ENCODE peak calls at places on chromosomes 7 and 10, in four cellular contexts. One of them, this sample, is unnamed. For H3K27me3, the result is how much of the 10 kb centered on the place peaks cover.

GRCh38 chr7:100034871-100035510 is 14.6 kb upstream of the ZSCAN21 start:
- DNase-seq in aorta: no peak
- DNase-seq in AG04450: peak
- DNase-seq in iPS DF 6.9: no peak
- DNase-seq in this sample: no peak

GRCh38 chr7:150788474-150789269 is 11.5 kb downstream of the TMEM176B start:
- DNase-seq in AG04450: no peak
- DNase-seq in iPS DF 6.9: no peak
- DNase-seq in aorta: no peak
- DNase-seq in this sample: peak

GRCh38 chr7:106064836-106065559 is 47.1 kb downstream of the SYPL1 start:
- DNase-seq in aorta: peak
- DNase-seq in AG04450: peak
- DNase-seq in iPS DF 6.9: no peak
- DNase-seq in this sample: peak

GRCh38 chr7:57215423-57215822 is 83.2 kb upstream of the ZNF479 start:
- DNase-seq in iPS DF 6.9: no peak
- DNase-seq in AG04450: no peak
- DNase-seq in aorta: no peak
- DNase-seq in this sample: no peak

GRCh38 chr7:12756841-12757240 is 69.4 kb downstream of the ARL4A start:
- DNase-seq in iPS DF 6.9: no peak
- DNase-seq in AG04450: no peak
- DNase-seq in aorta: no peak
- DNase-seq in this sample: no peak

GRCh38 chr10:42827201-42827600 is 44.6 kb downstream of the BMS1 start:
- DNase-seq in aorta: no peak
- DNase-seq in AG04450: no peak
- DNase-seq in iPS DF 6.9: no peak
- DNase-seq in this sample: no peak

GRCh38 chr10:100106865-100107264 is 25.2 kb upstream of the CPN1 start:
- DNase-seq in AG04450: no peak
- DNase-seq in iPS DF 6.9: no peak
- DNase-seq in aorta: no peak
- DNase-seq in this sample: no peak

GRCh38 chr10:90286941-90287340 is 570.9 kb downstream of the HTR7 start:
- DNase-seq in AG04450: no peak
- DNase-seq in iPS DF 6.9: no peak
- DNase-seq in aorta: no peak
- DNase-seq in this sample: no peak

GRCh38 chr7:116524609-116525297 is at the start of gene CAV1:
- DNase-seq in AG04450: peak
- DNase-seq in aorta: peak
- DNase-seq in iPS DF 6.9: no peak
- DNase-seq in this sample: peak

GRCh38 chr10:62938672-62939071 is 122.5 kb upstream of the EGR2 start:
- DNase-seq in iPS DF 6.9: no peak
- DNase-seq in aorta: no peak
- DNase-seq in AG04450: no peak
- DNase-seq in this sample: no peak

GRCh38 chr7:38585551-38585950 is 45.6 kb downstream of the AMPH start:
- DNase-seq in iPS DF 6.9: no peak
- DNase-seq in aorta: no peak
- DNase-seq in AG04450: no peak
- DNase-seq in this sample: no peak

GRCh38 chr10:125084191-125085186 is 75.9 kb downstream of the CTBP2 start:
- DNase-seq in AG04450: peak
- DNase-seq in aorta: peak
- DNase-seq in iPS DF 6.9: no peak
- DNase-seq in this sample: peak

GRCh38 chr7:142776206-142776844 is 5.6 kb downstream of the PRSS2 start:
- DNase-seq in AG04450: no peak
- DNase-seq in iPS DF 6.9: no peak
- DNase-seq in aorta: peak
- DNase-seq in this sample: no peak

GRCh38 chr10:110172155-110172554 is 35.2 kb upstream of the MXI1 start:
- DNase-seq in aorta: no peak
- DNase-seq in AG04450: no peak
- DNase-seq in iPS DF 6.9: no peak
- DNase-seq in this sample: no peak

GRCh38 chr7:152383341-152384234 is 52.2 kb downstream of the KMT2C start:
- DNase-seq in iPS DF 6.9: no peak
- DNase-seq in AG04450: peak
- DNase-seq in aorta: peak
- DNase-seq in this sample: no peak

GRCh38 chr10:30974773-30975386 is 56.8 kb downstream of the ZNF438 start:
- DNase-seq in AG04450: no peak
- DNase-seq in aorta: no peak
- DNase-seq in iPS DF 6.9: no peak
- DNase-seq in this sample: no peak

GRCh38 chr7:42939457-42940240 is 7.5 kb downstream of the MRPL32 start:
- DNase-seq in iPS DF 6.9: no peak
- DNase-seq in aorta: no peak
- DNase-seq in AG04450: no peak
- DNase-seq in this sample: no peak

GRCh38 chr7:90755041-90755440 is 158.9 kb downstream of the CDK14 start:
- DNase-seq in AG04450: no peak
- DNase-seq in iPS DF 6.9: no peak
- DNase-seq in aorta: no peak
- DNase-seq in this sample: no peak

GRCh38 chr10:92750788-92751533 is 61.2 kb downstream of the HHEX start:
- DNase-seq in aorta: no peak
- DNase-seq in AG04450: no peak
- DNase-seq in iPS DF 6.9: no peak
- DNase-seq in this sample: no peak

GRCh38 chr7:148303295-148304013 is 287.1 kb upstream of the C7orf33 start:
- DNase-seq in iPS DF 6.9: no peak
- DNase-seq in AG04450: no peak
- DNase-seq in aorta: peak
- DNase-seq in this sample: peak

GRCh38 chr7:103445228-103446020 is 583 bp downstream of the SLC26A5 start:
- DNase-seq in iPS DF 6.9: no peak
- DNase-seq in aorta: no peak
- DNase-seq in AG04450: no peak
- DNase-seq in this sample: no peak

GRCh38 chr7:155984028-155984607 is 171.9 kb upstream of the SHH start:
- DNase-seq in iPS DF 6.9: no peak
- DNase-seq in AG04450: no peak
- DNase-seq in aorta: peak
- DNase-seq in this sample: no peak

GRCh38 chr7:149027055-149027454 is 1.2 kb downstream of the PDIA4 start:
- DNase-seq in AG04450: no peak
- DNase-seq in iPS DF 6.9: no peak
- DNase-seq in aorta: no peak
- DNase-seq in this sample: no peak

GRCh38 chr10:52077796-52078195 is 236.3 kb upstream of the DKK1 start:
- DNase-seq in AG04450: no peak
- DNase-seq in aorta: no peak
- DNase-seq in iPS DF 6.9: no peak
- DNase-seq in this sample: no peak

GRCh38 chr10:52068485-52068884 is 245.6 kb upstream of the DKK1 start:
- DNase-seq in iPS DF 6.9: no peak
- DNase-seq in aorta: no peak
- DNase-seq in AG04450: no peak
- DNase-seq in this sample: no peak

GRCh38 chr10:52074505-52074904 is 239.6 kb upstream of the DKK1 start:
- DNase-seq in AG04450: no peak
- DNase-seq in aorta: no peak
- DNase-seq in iPS DF 6.9: no peak
- DNase-seq in this sample: no peak

GRCh38 chr10:52066383-52066782 is 247.7 kb upstream of the DKK1 start:
- DNase-seq in iPS DF 6.9: peak
- DNase-seq in aorta: no peak
- DNase-seq in AG04450: no peak
- DNase-seq in this sample: no peak

DNA sequence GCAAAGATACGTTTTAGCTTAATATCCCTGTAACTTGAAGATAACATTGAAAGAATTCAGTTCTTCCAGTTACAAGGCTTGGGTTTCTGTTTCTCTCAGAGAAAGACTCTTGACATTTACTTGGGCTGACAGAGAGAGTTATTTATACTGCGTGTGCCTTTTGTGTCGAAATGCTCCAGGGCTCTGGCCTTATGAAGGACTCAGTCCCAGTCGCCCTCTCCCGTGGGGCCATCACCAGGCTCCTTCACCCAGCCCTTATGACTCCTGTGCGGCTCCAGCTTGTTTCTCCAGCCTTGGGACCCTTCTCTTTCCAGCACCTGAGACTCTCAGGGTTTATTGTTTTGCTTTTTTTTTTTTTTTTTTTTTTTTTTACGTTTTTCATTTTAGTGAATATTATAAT is 242.3 kb upstream of the DKK1 start:
- DNase-seq in AG04450: no peak
- DNase-seq in aorta: no peak
- DNase-seq in iPS DF 6.9: no peak
- DNase-seq in this sample: peak
- H3K27me3 ChIP-seq in AG04450: under half
- H3K27me3 ChIP-seq in aorta: under half
- H3K27me3 ChIP-seq in iPS DF 6.9: under half
- H3K27me3 ChIP-seq in this sample: under half

GRCh38 chr7:129169705-129170319 is 18.6 kb upstream of the SMO start:
- DNase-seq in AG04450: no peak
- DNase-seq in iPS DF 6.9: no peak
- DNase-seq in aorta: no peak
- DNase-seq in this sample: no peak
- H3K4me3 ChIP-seq in AG04450: peak
- H3K4me3 ChIP-seq in iPS DF 6.9: peak
- H3K4me3 ChIP-seq in aorta: peak
- H3K4me3 ChIP-seq in this sample: peak

GRCh38 chr10:117544729-117545140 is 2.2 kb downstream of the EMX2 start:
- DNase-seq in iPS DF 6.9: no peak
- DNase-seq in aorta: no peak
- DNase-seq in AG04450: no peak
- DNase-seq in this sample: no peak

GRCh38 chr10:117541909-117542705 is 439 bp upstream of the EMX2 start:
- DNase-seq in aorta: peak
- DNase-seq in AG04450: no peak
- DNase-seq in iPS DF 6.9: no peak
- DNase-seq in this sample: no peak

GRCh38 chr10:117543999-117544728 is 1.6 kb downstream of the EMX2 start:
- DNase-seq in AG04450: no peak
- DNase-seq in aorta: no peak
- DNase-seq in iPS DF 6.9: no peak
- DNase-seq in this sample: no peak

GRCh38 chr10:117542706-117543244 is at the start of gene EMX2:
- DNase-seq in AG04450: no peak
- DNase-seq in aorta: no peak
- DNase-seq in iPS DF 6.9: no peak
- DNase-seq in this sample: no peak

GRCh38 chr10:117543245-117543998 is 876 bp downstream of the EMX2 start:
- DNase-seq in iPS DF 6.9: no peak
- DNase-seq in aorta: peak
- DNase-seq in AG04450: no peak
- DNase-seq in this sample: no peak
- H3K27me3 ChIP-seq in iPS DF 6.9: half or more
- H3K27me3 ChIP-seq in aorta: under half
- H3K27me3 ChIP-seq in AG04450: half or more
- H3K27me3 ChIP-seq in this sample: half or more

GRCh38 chr7:1087952-1088920 is at the start of gene GPER1:
- DNase-seq in AG04450: no peak
- DNase-seq in aorta: peak
- DNase-seq in iPS DF 6.9: no peak
- DNase-seq in this sample: peak
- H3K4me3 ChIP-seq in AG04450: peak
- H3K4me3 ChIP-seq in aorta: peak
- H3K4me3 ChIP-seq in iPS DF 6.9: peak
- H3K4me3 ChIP-seq in this sample: peak

GRCh38 chr10:133326745-133327650 is 9.7 kb downstream of the CALY start:
- DNase-seq in iPS DF 6.9: no peak
- DNase-seq in AG04450: no peak
- DNase-seq in aorta: peak
- DNase-seq in this sample: no peak
- H3K27me3 ChIP-seq in iPS DF 6.9: under half
- H3K27me3 ChIP-seq in AG04450: under half
- H3K27me3 ChIP-seq in aorta: under half
- H3K27me3 ChIP-seq in this sample: half or more

GRCh38 chr10:22851865-22852239 is 76.0 kb upstream of the ARMC3 start:
- DNase-seq in AG04450: no peak
- DNase-seq in aorta: no peak
- DNase-seq in iPS DF 6.9: no peak
- DNase-seq in this sample: no peak

GRCh38 chr10:22850541-22850940 is 77.3 kb upstream of the ARMC3 start:
- DNase-seq in aorta: no peak
- DNase-seq in iPS DF 6.9: no peak
- DNase-seq in AG04450: no peak
- DNase-seq in this sample: no peak

GRCh38 chr10:22846294-22846693 is 81.6 kb upstream of the ARMC3 start:
- DNase-seq in iPS DF 6.9: no peak
- DNase-seq in aorta: no peak
- DNase-seq in AG04450: no peak
- DNase-seq in this sample: no peak

GRCh38 chr10:22848509-22848908 is 79.3 kb upstream of the ARMC3 start:
- DNase-seq in AG04450: no peak
- DNase-seq in aorta: no peak
- DNase-seq in iPS DF 6.9: no peak
- DNase-seq in this sample: no peak

GRCh38 chr10:22849077-22849810 is 78.6 kb upstream of the ARMC3 start:
- DNase-seq in iPS DF 6.9: no peak
- DNase-seq in AG04450: no peak
- DNase-seq in aorta: peak
- DNase-seq in this sample: peak
- H3K4me3 ChIP-seq in iPS DF 6.9: no peak
- H3K4me3 ChIP-seq in AG04450: no peak
- H3K4me3 ChIP-seq in aorta: no peak
- H3K4me3 ChIP-seq in this sample: peak